ENCODE peak calls at places on chromosome 19, in four cellular contexts. K, E, G and S are unnamed samples.
A peak's percentile ranks its signal among the peaks of the same experiment; 100 is the strongest.

GRCh38 chr19:58117841-58118575 is 20.0 kb upstream of the ZSCAN18 start:
- DNase-seq in K (no peak), E (no peak), G (no peak), S (no peak)

GRCh38 chr19:47253467-47253881 is 2.9 kb upstream of the CCDC9 start:
- DNase-seq in K (no peak), E (peak; percentile 91), G (no peak), S (no peak)

GRCh38 chr19:10747674-10748073 is 29.8 kb downstream of the DNM2 start:
- DNase-seq in K (peak; percentile 45), E (no peak), G (no peak), S (no peak)

GRCh38 chr19:54653181-54653809 is 9.5 kb upstream of the LILRB4 start:
- DNase-seq in K (no peak), E (peak; percentile 7), G (no peak), S (no peak)

GRCh38 chr19:1875646-1876493 is 9.4 kb downstream of the ABHD17A start:
- DNase-seq in K (peak; percentile 94), E (peak; percentile 83), G (peak; percentile 86), S (peak; percentile 91)

GRCh38 chr19:14577264-14577663 is 5.4 kb upstream of the NDUFB7 start:
- DNase-seq in K (no peak), E (no peak), G (no peak), S (no peak)

GRCh38 chr19:32387701-32388392 is 17.7 kb upstream of the DPY19L3 start:
- DNase-seq in K (peak; percentile 59), E (peak; percentile 62), G (peak; percentile 51), S (no peak)

GRCh38 chr19:31461814-31462539 is 112.7 kb upstream of the TSHZ3 start:
- DNase-seq in K (no peak), E (no peak), G (no peak), S (no peak)

GRCh38 chr19:49999371-50000010 is 25.7 kb downstream of the VRK3 start:
- DNase-seq in K (no peak), E (no peak), G (no peak), S (no peak)

GRCh38 chr19:3980353-3981251 is 4.7 kb downstream of the EEF2 start:
- DNase-seq in K (no peak), E (no peak), G (no peak), S (no peak)

GRCh38 chr19:7534531-7534980 is 961 bp upstream of the PNPLA6 start:
- DNase-seq in K (peak; percentile 61), E (peak; percentile 87), G (peak; percentile 80), S (no peak)

GRCh38 chr19:30146346-30146745 is 204.3 kb downstream of the URI1 start:
- DNase-seq in K (no peak), E (no peak), G (no peak), S (no peak)

GRCh38 chr19:43406297-43406696 is 8.4 kb upstream of the TEX101 start:
- DNase-seq in K (no peak), E (no peak), G (no peak), S (peak; percentile 35)

GRCh38 chr19:3176715-3177501 is 1.7 kb upstream of the S1PR4 start:
- DNase-seq in K (peak; percentile 71), E (peak; percentile 67), G (no peak), S (no peak)

GRCh38 chr19:45322744-45323281 is at the start of gene CKM:
- DNase-seq in K (no peak), E (no peak), G (no peak), S (no peak)

GRCh38 chr19:49065905-49066512 is 1.4 kb upstream of the NTF4 start:
- DNase-seq in K (no peak), E (no peak), G (no peak), S (no peak)

GRCh38 chr19:45305421-45305820 is 17.3 kb downstream of the CKM start:
- DNase-seq in K (no peak), E (no peak), G (no peak), S (no peak)

GRCh38 chr19:41192574-41193419 is at the start of gene CYP2S1:
- DNase-seq in K (peak; percentile 75), E (peak; percentile 22), G (no peak), S (no peak)
- TF ChIP-seq POLR2A in K (peak; percentile 77), E (no peak), G (no peak), S (no peak)

GRCh38 chr19:19321143-19321577 is 531 bp downstream of the MAU2 start:
- DNase-seq in K (peak; percentile 19), E (no peak), G (no peak), S (no peak)
- TF ChIP-seq POLR2A in K (no peak), E (no peak), G (no peak), S (no peak)

GRCh38 chr19:6414793-6415591 is 9.6 kb downstream of the KHSRP start:
- DNase-seq in K (no peak), E (no peak), G (no peak), S (no peak)

GRCh38 chr19:6413291-6413690 is 11.3 kb downstream of the KHSRP start:
- DNase-seq in K (no peak), E (no peak), G (no peak), S (no peak)

GRCh38 chr19:6409346-6409745 is 15.3 kb downstream of the KHSRP start:
- DNase-seq in K (no peak), E (no peak), G (no peak), S (no peak)

GRCh38 chr19:6414033-6414643 is 10.5 kb downstream of the KHSRP start:
- DNase-seq in K (no peak), E (no peak), G (no peak), S (no peak)

GRCh38 chr19:6412111-6412999 is 12.3 kb downstream of the KHSRP start:
- DNase-seq in K (peak; percentile 71), E (no peak), G (peak; percentile 53), S (no peak)
- TF ChIP-seq POLR2A in K (no peak), E (no peak), G (no peak), S (no peak)

DNA sequence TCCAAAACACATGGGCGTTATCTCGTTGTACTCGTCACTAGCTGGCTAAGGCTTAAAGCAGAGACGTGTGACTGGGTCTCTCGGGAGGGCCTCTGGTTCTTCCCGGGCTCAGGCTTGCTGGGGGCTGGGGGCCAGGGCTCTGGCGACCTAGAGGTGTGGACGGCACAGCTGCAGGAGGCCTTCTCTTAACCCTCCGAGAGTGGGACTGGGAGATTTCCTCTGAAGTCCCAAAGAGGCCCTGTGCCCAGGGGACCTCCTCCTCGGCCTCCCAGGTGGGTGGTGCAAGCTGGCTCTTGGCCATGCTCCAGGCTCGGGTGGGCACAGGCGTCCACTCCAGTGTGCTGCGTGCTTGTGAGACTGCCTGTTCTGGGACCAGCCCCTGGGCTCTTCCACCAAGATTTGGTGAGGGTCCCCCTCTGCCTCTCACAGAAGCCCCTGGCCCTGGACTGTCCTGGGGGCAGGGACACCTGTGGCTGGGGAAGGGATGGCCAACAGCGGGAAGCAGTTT is 2.2 kb downstream of the CAPS start:
- DNase-seq in K (no peak), E (no peak), G (no peak), S (no peak)
- TF ChIP-seq POLR2A in K (no peak), E (no peak), G (no peak), S (no peak)